ENCODE peak calls at places on chromosomes 13 and 19, in seven cellular contexts. One of them, this sample, is unnamed.

GRCh38 chr13:99965329-99966000 is 6.1 kb downstream of the ZIC5 start:
- DNase-seq in Caco-2: no peak
- DNase-seq in body of pancreas: no peak
- DNase-seq in Panc1: no peak
- DNase-seq in HCT116: no peak
- DNase-seq in breast epithelium: no peak
- DNase-seq in heart left ventricle: no peak
- DNase-seq in this sample: no peak

GRCh38 chr19:10670187-10670586 is 16.0 kb downstream of the ILF3 start:
- DNase-seq in Caco-2: no peak
- DNase-seq in body of pancreas: no peak
- DNase-seq in Panc1: no peak
- DNase-seq in HCT116: no peak
- DNase-seq in breast epithelium: no peak
- DNase-seq in heart left ventricle: peak; percentile 18
- DNase-seq in this sample: no peak

GRCh38 chr13:41960700-41961697 is at the start of gene VWA8:
- DNase-seq in Caco-2: peak; percentile 90
- DNase-seq in body of pancreas: peak; percentile 81
- DNase-seq in Panc1: no peak
- DNase-seq in HCT116: peak; percentile 63
- DNase-seq in breast epithelium: peak; percentile 35
- DNase-seq in heart left ventricle: peak; percentile 87
- DNase-seq in this sample: peak; percentile 88

GRCh38 chr13:98900442-98900841 is 77.4 kb downstream of the DOCK9 start:
- DNase-seq in Caco-2: no peak
- DNase-seq in body of pancreas: no peak
- DNase-seq in Panc1: no peak
- DNase-seq in HCT116: no peak
- DNase-seq in breast epithelium: no peak
- DNase-seq in heart left ventricle: no peak
- DNase-seq in this sample: no peak

GRCh38 chr19:46697142-46697960 is 19.6 kb downstream of the PRKD2 start:
- DNase-seq in Caco-2: peak; percentile 51
- DNase-seq in body of pancreas: peak; percentile 85
- DNase-seq in Panc1: no peak
- DNase-seq in HCT116: peak; percentile 80
- DNase-seq in breast epithelium: no peak
- DNase-seq in heart left ventricle: peak; percentile 92
- DNase-seq in this sample: peak; percentile 86

GRCh38 chr13:110799246-110800236 is 86.0 kb downstream of the ING1 start:
- DNase-seq in Caco-2: no peak
- DNase-seq in body of pancreas: no peak
- DNase-seq in Panc1: no peak
- DNase-seq in HCT116: no peak
- DNase-seq in breast epithelium: no peak
- DNase-seq in heart left ventricle: peak; percentile 71
- DNase-seq in this sample: no peak

GRCh38 chr13:42039457-42039945 is 8.9 kb upstream of the DGKH start:
- DNase-seq in Caco-2: no peak
- DNase-seq in body of pancreas: no peak
- DNase-seq in Panc1: no peak
- DNase-seq in HCT116: peak; percentile 10
- DNase-seq in breast epithelium: peak; percentile 22
- DNase-seq in heart left ventricle: no peak
- DNase-seq in this sample: no peak

GRCh38 chr19:15866646-15867045 is 31.2 kb downstream of the CYP4F2 start:
- DNase-seq in Caco-2: no peak
- DNase-seq in body of pancreas: no peak
- DNase-seq in Panc1: no peak
- DNase-seq in HCT116: no peak
- DNase-seq in breast epithelium: no peak
- DNase-seq in heart left ventricle: no peak
- DNase-seq in this sample: no peak

GRCh38 chr19:35040826-35041547 is 534 bp upstream of the HPN start:
- DNase-seq in Caco-2: peak; percentile 94
- DNase-seq in body of pancreas: peak; percentile 99
- DNase-seq in Panc1: no peak
- DNase-seq in HCT116: no peak
- DNase-seq in breast epithelium: peak; percentile 86
- DNase-seq in heart left ventricle: peak; percentile 96
- DNase-seq in this sample: no peak

GRCh38 chr13:25902946-25903345 is 148.9 kb downstream of the SHISA2 start:
- DNase-seq in Caco-2: no peak
- DNase-seq in body of pancreas: no peak
- DNase-seq in Panc1: no peak
- DNase-seq in HCT116: no peak
- DNase-seq in breast epithelium: no peak
- DNase-seq in heart left ventricle: no peak
- DNase-seq in this sample: no peak

GRCh38 chr19:54952591-54953344 is 5.4 kb upstream of the NLRP7 start:
- DNase-seq in Caco-2: peak; percentile 59
- DNase-seq in body of pancreas: no peak
- DNase-seq in Panc1: no peak
- DNase-seq in HCT116: no peak
- DNase-seq in breast epithelium: no peak
- DNase-seq in heart left ventricle: no peak
- DNase-seq in this sample: no peak

GRCh38 chr13:87677334-87678234 is 6.4 kb downstream of the SLITRK5 start:
- DNase-seq in Caco-2: no peak
- DNase-seq in body of pancreas: peak; percentile 22
- DNase-seq in Panc1: no peak
- DNase-seq in HCT116: no peak
- DNase-seq in breast epithelium: no peak
- DNase-seq in heart left ventricle: no peak
- DNase-seq in this sample: no peak

GRCh38 chr13:94711561-94712286 is 621 bp downstream of the SOX21 start:
- DNase-seq in Caco-2: no peak
- DNase-seq in body of pancreas: no peak
- DNase-seq in Panc1: no peak
- DNase-seq in HCT116: no peak
- DNase-seq in breast epithelium: no peak
- DNase-seq in heart left ventricle: no peak
- DNase-seq in this sample: peak; percentile 55

GRCh38 chr19:56838930-56839664 is 1.4 kb downstream of the PEG3 start:
- DNase-seq in Caco-2: no peak
- DNase-seq in body of pancreas: peak; percentile 96
- DNase-seq in Panc1: no peak
- DNase-seq in HCT116: no peak
- DNase-seq in breast epithelium: peak; percentile 99
- DNase-seq in heart left ventricle: peak; percentile 99
- DNase-seq in this sample: no peak

GRCh38 chr13:29103036-29103800 is 283.1 kb downstream of the MTUS2 start:
- DNase-seq in Caco-2: no peak
- DNase-seq in body of pancreas: no peak
- DNase-seq in Panc1: no peak
- DNase-seq in HCT116: no peak
- DNase-seq in breast epithelium: no peak
- DNase-seq in heart left ventricle: no peak
- DNase-seq in this sample: no peak

GRCh38 chr19:7986321-7987083 is 18.9 kb downstream of the ELAVL1 start:
- DNase-seq in Caco-2: no peak
- DNase-seq in body of pancreas: no peak
- DNase-seq in Panc1: peak; percentile 52
- DNase-seq in HCT116: no peak
- DNase-seq in breast epithelium: no peak
- DNase-seq in heart left ventricle: no peak
- DNase-seq in this sample: no peak

GRCh38 chr19:33402421-33403220 is 29.1 kb downstream of the CEBPG start:
- DNase-seq in Caco-2: peak; percentile 36
- DNase-seq in body of pancreas: peak; percentile 13
- DNase-seq in Panc1: no peak
- DNase-seq in HCT116: no peak
- DNase-seq in breast epithelium: no peak
- DNase-seq in heart left ventricle: no peak
- DNase-seq in this sample: no peak

GRCh38 chr19:19606021-19606420 is 12.5 kb downstream of the PBX4 start:
- DNase-seq in Caco-2: no peak
- DNase-seq in body of pancreas: no peak
- DNase-seq in Panc1: no peak
- DNase-seq in HCT116: peak; percentile 82
- DNase-seq in breast epithelium: no peak
- DNase-seq in heart left ventricle: no peak
- DNase-seq in this sample: no peak

GRCh38 chr13:51912091-51912490 is 50.3 kb downstream of the CCDC70 start:
- DNase-seq in Caco-2: peak; percentile 75
- DNase-seq in body of pancreas: peak; percentile 33
- DNase-seq in Panc1: no peak
- DNase-seq in HCT116: no peak
- DNase-seq in breast epithelium: peak; percentile 28
- DNase-seq in heart left ventricle: no peak
- DNase-seq in this sample: no peak

GRCh38 chr19:2039959-2040646 is 10.9 kb downstream of the MKNK2 start:
- DNase-seq in Caco-2: no peak
- DNase-seq in body of pancreas: peak; percentile 22
- DNase-seq in Panc1: no peak
- DNase-seq in HCT116: no peak
- DNase-seq in breast epithelium: no peak
- DNase-seq in heart left ventricle: no peak
- DNase-seq in this sample: no peak
- H3K4me1 ChIP-seq in Caco-2: peaks cover 4% of the 10 kb centered on the region
- H3K4me1 ChIP-seq in body of pancreas: peaks cover 55% of the 10 kb centered on the region
- H3K4me1 ChIP-seq in Panc1: peaks cover 32% of the 10 kb centered on the region
- H3K4me1 ChIP-seq in HCT116: peaks cover 44% of the 10 kb centered on the region
- H3K4me1 ChIP-seq in breast epithelium: peaks cover 20% of the 10 kb centered on the region
- H3K4me1 ChIP-seq in heart left ventricle: peaks cover 48% of the 10 kb centered on the region
- H3K4me1 ChIP-seq in this sample: peaks cover 12% of the 10 kb centered on the region

GRCh38 chr13:114107686-114108081 is 24.7 kb downstream of the RASA3 start:
- DNase-seq in Caco-2: no peak
- DNase-seq in body of pancreas: peak; percentile 10
- DNase-seq in Panc1: no peak
- DNase-seq in HCT116: no peak
- DNase-seq in breast epithelium: no peak
- DNase-seq in heart left ventricle: peak; percentile 67
- DNase-seq in this sample: no peak
- H3K4me1 ChIP-seq in Caco-2: no peaks in the 10 kb centered on the region
- H3K4me1 ChIP-seq in body of pancreas: no peaks in the 10 kb centered on the region
- H3K4me1 ChIP-seq in Panc1: peaks cover 60% of the 10 kb centered on the region
- H3K4me1 ChIP-seq in HCT116: no peaks in the 10 kb centered on the region
- H3K4me1 ChIP-seq in breast epithelium: no peaks in the 10 kb centered on the region
- H3K4me1 ChIP-seq in heart left ventricle: peaks cover 59% of the 10 kb centered on the region
- H3K4me1 ChIP-seq in this sample: peaks cover 2% of the 10 kb centered on the region

DNA sequence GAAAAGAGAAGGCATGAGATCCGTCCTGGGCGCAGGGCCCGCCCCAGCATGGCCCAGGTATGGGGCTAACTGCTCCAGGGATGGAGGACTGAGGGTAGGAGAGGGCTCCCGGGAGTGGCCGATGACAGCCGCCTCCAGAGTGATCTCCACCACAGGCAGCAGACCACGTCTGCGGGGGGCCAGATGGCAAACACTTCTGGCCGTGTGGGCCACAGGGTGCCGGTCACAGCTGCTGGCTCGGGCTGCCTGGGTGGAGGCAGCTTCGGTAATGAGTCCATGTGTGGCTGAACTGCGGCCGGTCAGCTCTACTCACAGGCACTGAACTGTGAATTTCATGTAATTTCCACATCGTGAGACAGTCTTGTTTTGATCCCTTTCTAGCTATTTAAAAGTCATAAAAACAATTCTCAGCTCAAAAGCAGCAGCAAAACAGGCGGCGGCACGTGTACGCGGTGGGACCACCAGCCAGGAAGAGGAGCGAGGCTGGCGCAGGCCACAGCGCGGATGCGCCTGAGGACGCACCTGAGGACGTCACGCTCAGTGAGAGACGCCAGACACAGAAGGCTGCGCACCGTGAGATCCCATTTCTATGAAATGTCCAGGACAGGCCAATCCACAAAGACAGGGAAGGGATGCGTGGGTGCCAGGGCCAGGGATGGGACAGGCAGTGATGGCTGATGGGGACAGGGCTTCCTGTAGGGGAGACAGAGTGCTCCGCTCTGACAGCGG is 4.0 kb downstream of the LSM7 start:
- DNase-seq in Caco-2: no peak
- DNase-seq in body of pancreas: no peak
- DNase-seq in Panc1: no peak
- DNase-seq in HCT116: no peak
- DNase-seq in breast epithelium: no peak
- DNase-seq in heart left ventricle: no peak
- DNase-seq in this sample: no peak
- H3K4me1 ChIP-seq in Caco-2: peaks cover 3% of the 10 kb centered on the region
- H3K4me1 ChIP-seq in body of pancreas: peaks cover 21% of the 10 kb centered on the region
- H3K4me1 ChIP-seq in Panc1: peaks cover 3% of the 10 kb centered on the region
- H3K4me1 ChIP-seq in HCT116: peaks cover 12% of the 10 kb centered on the region
- H3K4me1 ChIP-seq in breast epithelium: peaks cover 5% of the 10 kb centered on the region
- H3K4me1 ChIP-seq in heart left ventricle: peaks cover 20% of the 10 kb centered on the region
- H3K4me1 ChIP-seq in this sample: peaks cover 3% of the 10 kb centered on the region

GRCh38 chr13:103133551-103133950 is 67.3 kb upstream of the SLC10A2 start:
- DNase-seq in Caco-2: no peak
- DNase-seq in body of pancreas: peak; percentile 20
- DNase-seq in Panc1: no peak
- DNase-seq in HCT116: no peak
- DNase-seq in breast epithelium: no peak
- DNase-seq in heart left ventricle: no peak
- DNase-seq in this sample: no peak
- H3K4me1 ChIP-seq in Caco-2: no peaks in the 10 kb centered on the region
- H3K4me1 ChIP-seq in body of pancreas: peaks cover 24% of the 10 kb centered on the region
- H3K4me1 ChIP-seq in Panc1: no peaks in the 10 kb centered on the region
- H3K4me1 ChIP-seq in HCT116: no peaks in the 10 kb centered on the region
- H3K4me1 ChIP-seq in breast epithelium: no peaks in the 10 kb centered on the region
- H3K4me1 ChIP-seq in heart left ventricle: no peaks in the 10 kb centered on the region
- H3K4me1 ChIP-seq in this sample: no peaks in the 10 kb centered on the region

GRCh38 chr19:40806385-40807146 is 7.6 kb downstream of the EGLN2 start:
- DNase-seq in Caco-2: peak; percentile 76
- DNase-seq in body of pancreas: peak; percentile 54
- DNase-seq in Panc1: no peak
- DNase-seq in HCT116: peak; percentile 57
- DNase-seq in breast epithelium: peak; percentile 61
- DNase-seq in heart left ventricle: peak; percentile 89
- DNase-seq in this sample: peak; percentile 95
- H3K4me1 ChIP-seq in Caco-2: peaks cover 11% of the 10 kb centered on the region
- H3K4me1 ChIP-seq in body of pancreas: peaks cover 81% of the 10 kb centered on the region
- H3K4me1 ChIP-seq in Panc1: peaks cover 49% of the 10 kb centered on the region
- H3K4me1 ChIP-seq in HCT116: peaks cover 67% of the 10 kb centered on the region
- H3K4me1 ChIP-seq in breast epithelium: peaks cover 33% of the 10 kb centered on the region
- H3K4me1 ChIP-seq in heart left ventricle: peaks cover 92% of the 10 kb centered on the region
- H3K4me1 ChIP-seq in this sample: peaks cover 14% of the 10 kb centered on the region

GRCh38 chr19:18306209-18306902 is 16.5 kb downstream of the LSM4 start:
- DNase-seq in Caco-2: no peak
- DNase-seq in body of pancreas: no peak
- DNase-seq in Panc1: no peak
- DNase-seq in HCT116: no peak
- DNase-seq in breast epithelium: no peak
- DNase-seq in heart left ventricle: no peak
- DNase-seq in this sample: no peak
- H3K4me1 ChIP-seq in Caco-2: peaks cover 36% of the 10 kb centered on the region
- H3K4me1 ChIP-seq in body of pancreas: peaks cover 26% of the 10 kb centered on the region
- H3K4me1 ChIP-seq in Panc1: peaks cover 56% of the 10 kb centered on the region
- H3K4me1 ChIP-seq in HCT116: peaks cover 49% of the 10 kb centered on the region
- H3K4me1 ChIP-seq in breast epithelium: peaks cover 4% of the 10 kb centered on the region
- H3K4me1 ChIP-seq in heart left ventricle: peaks cover 64% of the 10 kb centered on the region
- H3K4me1 ChIP-seq in this sample: peaks cover 11% of the 10 kb centered on the region